ENCODE peak calls at places on chromosome 2, in five cellular contexts. T, L, A, S and K are unnamed samples. For H3K4me1 and H3K36me3, the result is how much of the 10 kb centered on the place peaks cover.

GRCh38 chr2:55111570-55112228 is 61.4 kb upstream of the RTN4 start:
- DNase-seq in T (peak), L (no peak), A (peak), S (peak), K (peak)

GRCh38 chr2:12819098-12819465 is 102.3 kb downstream of the TRIB2 start:
- DNase-seq in T (peak), L (peak), A (peak), S (no peak), K (peak)

GRCh38 chr2:28325567-28326468 is 66.8 kb upstream of the FOSL2 start:
- DNase-seq in T (no peak), L (no peak), A (no peak), S (no peak), K (peak)

GRCh38 chr2:179966778-179967394 is 40.2 kb downstream of the CWC22 start:
- DNase-seq in T (no peak), L (no peak), A (no peak), S (no peak), K (no peak)

GRCh38 chr2:42929985-42930581 is 137.7 kb upstream of the HAAO start:
- DNase-seq in T (peak), L (no peak), A (no peak), S (no peak), K (peak)

GRCh38 chr2:239275871-239276812 is 124.7 kb downstream of the HDAC4 start:
- DNase-seq in T (peak), L (no peak), A (peak), S (peak), K (no peak)

GRCh38 chr2:129709956-129710598 is 269.4 kb upstream of the RAB6C start:
- DNase-seq in T (no peak), L (no peak), A (no peak), S (no peak), K (no peak)

GRCh38 chr2:10449838-10450691 is 1.9 kb upstream of the ODC1 start:
- DNase-seq in T (no peak), L (peak), A (no peak), S (peak), K (no peak)

GRCh38 chr2:10500601-10501361 is 52.7 kb upstream of the ODC1 start:
- DNase-seq in T (peak), L (peak), A (no peak), S (no peak), K (peak)

GRCh38 chr2:170822292-170822884 is 5.7 kb downstream of the GAD1 start:
- DNase-seq in T (no peak), L (no peak), A (no peak), S (no peak), K (no peak)

GRCh38 chr2:25808006-25808383 is 70.3 kb downstream of the ASXL2 start:
- DNase-seq in T (no peak), L (peak), A (no peak), S (no peak), K (no peak)

GRCh38 chr2:113707106-113707505 is 49.3 kb downstream of the SLC35F5 start:
- DNase-seq in T (no peak), L (no peak), A (no peak), S (no peak), K (no peak)

GRCh38 chr2:105141099-105141614 is 100.4 kb upstream of the GPR45 start:
- DNase-seq in T (no peak), L (no peak), A (no peak), S (no peak), K (no peak)

GRCh38 chr2:237574894-237575868 is 8.8 kb downstream of the PRLH start:
- DNase-seq in T (no peak), L (peak), A (peak), S (no peak), K (no peak)

GRCh38 chr2:48482313-48482712 is 47.6 kb upstream of the STON1 start:
- DNase-seq in T (no peak), L (no peak), A (no peak), S (no peak), K (no peak)

GRCh38 chr2:24875901-24876300 is 44.1 kb downstream of the ADCY3 start:
- DNase-seq in T (no peak), L (no peak), A (no peak), S (no peak), K (no peak)

GRCh38 chr2:119820275-119820674 is 60.6 kb downstream of the PTPN4 start:
- DNase-seq in T (peak), L (no peak), A (no peak), S (no peak), K (peak)

GRCh38 chr2:142734770-142735169 is 142.7 kb upstream of the KYNU start:
- DNase-seq in T (no peak), L (no peak), A (no peak), S (no peak), K (no peak)

GRCh38 chr2:37587817-37588216 is 83.6 kb downstream of the CDC42EP3 start:
- DNase-seq in T (no peak), L (no peak), A (no peak), S (no peak), K (no peak)

GRCh38 chr2:37585295-37585908 is 86.0 kb downstream of the CDC42EP3 start:
- DNase-seq in T (no peak), L (peak), A (no peak), S (peak), K (no peak)

GRCh38 chr2:37586663-37587409 is 84.6 kb downstream of the CDC42EP3 start:
- DNase-seq in T (no peak), L (no peak), A (no peak), S (no peak), K (peak)

GRCh38 chr2:37583867-37584266 is 87.6 kb downstream of the CDC42EP3 start:
- DNase-seq in T (no peak), L (peak), A (no peak), S (no peak), K (peak)

GRCh38 chr2:37585982-37586621 is 85.3 kb downstream of the CDC42EP3 start:
- DNase-seq in T (peak), L (peak), A (no peak), S (no peak), K (peak)
- H3K4me1 ChIP-seq in T (half or more), L (half or more), A (half or more), S (half or more), K (half or more)

DNA sequence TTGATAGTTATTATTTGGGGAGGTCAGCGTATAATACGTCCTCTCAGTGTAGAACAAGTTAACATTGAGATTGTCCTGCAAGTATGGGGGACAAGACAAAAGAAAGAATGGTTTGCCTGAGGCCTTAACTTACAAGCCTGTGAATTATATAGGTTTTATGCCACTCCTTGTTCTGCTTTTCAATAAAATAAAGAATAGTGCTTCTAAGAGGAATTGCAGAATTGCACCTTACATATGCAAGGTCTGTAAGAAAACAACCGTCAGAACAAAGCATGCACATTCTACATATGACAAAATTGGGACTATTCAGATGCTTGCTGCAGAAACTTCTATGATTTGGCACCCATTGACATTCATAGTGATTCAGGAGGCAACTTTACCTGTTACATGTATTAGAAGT is 785.0 kb downstream of the NR4A2 start:
- DNase-seq in T (no peak), L (no peak), A (no peak), S (no peak), K (no peak)
- H3K4me3 ChIP-seq in T (no peak), L (peak), A (peak), S (no peak), K (no peak)

GRCh38 chr2:75570024-75570947 is 9.5 kb upstream of the EVA1A start:
- DNase-seq in T (no peak), L (no peak), A (no peak), S (no peak), K (no peak)

GRCh38 chr2:75570948-75571729 is 10.4 kb upstream of the EVA1A start:
- DNase-seq in T (no peak), L (no peak), A (no peak), S (no peak), K (peak)

GRCh38 chr2:75568174-75568573 is 7.4 kb upstream of the EVA1A start:
- DNase-seq in T (no peak), L (no peak), A (no peak), S (no peak), K (no peak)

GRCh38 chr2:75571730-75572430 is 11.1 kb upstream of the EVA1A start:
- DNase-seq in T (no peak), L (no peak), A (no peak), S (no peak), K (no peak)

DNA sequence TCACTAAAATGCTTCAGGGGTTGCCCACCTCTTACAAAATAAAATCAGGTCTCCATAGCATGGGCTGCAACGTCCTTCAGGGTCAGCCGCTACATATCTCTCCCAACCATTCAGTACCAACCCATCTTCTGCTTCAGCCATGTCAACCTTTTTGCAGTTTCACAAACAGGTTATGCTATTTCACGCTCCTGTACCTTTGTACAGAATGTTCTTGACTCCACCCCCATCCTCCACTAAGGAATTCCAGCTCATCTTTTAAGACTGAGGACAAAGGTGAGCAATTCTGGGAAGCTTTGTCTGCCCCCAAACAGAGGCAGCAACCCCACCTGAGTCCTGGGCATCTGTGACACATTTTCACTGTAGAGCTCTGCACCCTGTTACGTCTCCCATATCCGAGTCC is 8.8 kb upstream of the EVA1A start:
- DNase-seq in T (no peak), L (no peak), A (no peak), S (no peak), K (no peak)
- H3K36me3 ChIP-seq in T (under half), L (under half), A (under half), S (under half), K (under half)

DNA sequence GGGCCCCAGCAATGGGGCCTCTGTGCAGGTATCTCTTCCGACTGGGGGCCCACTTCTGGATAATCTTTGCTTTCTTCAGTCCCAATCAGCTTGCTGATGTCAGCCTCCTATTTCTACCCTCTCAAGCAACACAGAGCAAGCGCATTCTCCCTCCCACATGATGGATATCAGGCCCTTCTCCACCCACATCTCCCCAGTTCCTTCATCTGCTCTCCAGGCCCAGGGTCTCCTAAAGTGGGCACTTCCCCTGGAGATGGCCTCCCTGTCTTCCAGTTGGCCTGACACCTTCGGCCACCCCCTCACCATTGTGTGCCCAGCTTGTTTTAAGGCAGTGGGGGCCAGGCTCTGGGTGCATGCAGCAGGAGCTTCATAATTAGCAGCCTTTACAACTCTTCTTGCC is 96.6 kb upstream of the MCFD2 start:
- DNase-seq in T (no peak), L (no peak), A (no peak), S (no peak), K (no peak)
- H3K4me1 ChIP-seq in T (half or more), L (under half), A (half or more), S (under half), K (under half)

DNA sequence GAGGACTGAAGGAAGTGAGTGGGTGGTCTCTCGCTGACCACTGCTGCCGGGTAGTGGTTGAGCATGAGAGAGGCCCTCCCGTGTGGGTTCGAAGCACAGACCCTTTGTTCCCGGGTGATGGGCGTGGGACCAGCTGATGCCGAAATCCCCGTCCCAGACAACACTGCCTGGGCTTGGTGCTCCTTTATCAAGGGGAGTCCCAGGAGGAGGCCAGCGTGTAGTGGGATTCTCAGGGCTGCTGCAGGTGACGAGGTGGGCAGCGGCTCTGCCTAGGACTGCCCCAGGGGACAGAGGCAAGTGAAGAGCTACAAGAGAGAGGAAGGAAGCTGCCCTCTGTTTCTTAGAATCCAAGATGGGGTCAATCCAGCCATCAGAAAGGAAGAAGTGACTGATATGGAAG is 251.3 kb upstream of the PXDN start:
- DNase-seq in T (no peak), L (no peak), A (no peak), S (no peak), K (no peak)
- H3K4me3 ChIP-seq in T (no peak), L (no peak), A (no peak), S (no peak), K (no peak)